ENCODE peak calls at places on chromosomes 2 and 18, in four cellular contexts. A, J, L and X are unnamed samples. For H3K9me3, the result is how much of the 10 kb centered on the place peaks cover.

GRCh38 chr2:240933966-240934700 is 28.0 kb downstream of the CROCC2 start:
- DNase-seq in A (peak), J (no peak), L (no peak), X (no peak)

GRCh38 chr2:98842136-98842535 is 93.9 kb downstream of the CRACDL start:
- DNase-seq in A (no peak), J (no peak), L (no peak), X (no peak)

GRCh38 chr2:8501061-8501460 is 180.8 kb upstream of the ID2 start:
- DNase-seq in A (no peak), J (no peak), L (no peak), X (no peak)

GRCh38 chr2:74915743-74916142 is 42.7 kb upstream of the POLE4 start:
- DNase-seq in A (no peak), J (peak), L (no peak), X (no peak)

GRCh38 chr18:59516356-59517155 is 157.5 kb upstream of the LMAN1 start:
- DNase-seq in A (no peak), J (peak), L (no peak), X (peak)

GRCh38 chr2:37005118-37005868 is 39.0 kb upstream of the STRN start:
- DNase-seq in A (no peak), J (peak), L (no peak), X (no peak)

GRCh38 chr18:44765451-44765850 is 84.8 kb downstream of the SETBP1 start:
- DNase-seq in A (no peak), J (no peak), L (no peak), X (no peak)

GRCh38 chr18:77341527-77341926 is 91.9 kb downstream of the GALR1 start:
- DNase-seq in A (no peak), J (no peak), L (no peak), X (no peak)

GRCh38 chr2:65228249-65228750 is 669 bp downstream of the ACTR2 start:
- DNase-seq in A (no peak), J (peak), L (no peak), X (no peak)

GRCh38 chr2:202373490-202373889 is 2.6 kb upstream of the BMPR2 start:
- DNase-seq in A (no peak), J (peak), L (no peak), X (no peak)

GRCh38 chr2:167294031-167294774 is 405.9 kb downstream of the XIRP2 start:
- DNase-seq in A (no peak), J (peak), L (peak), X (peak)

GRCh38 chr2:2012505-2012904 is 268.2 kb upstream of the PXDN start:
- DNase-seq in A (no peak), J (no peak), L (no peak), X (no peak)

GRCh38 chr2:127611076-127611925 is 34.7 kb upstream of the GPR17 start:
- DNase-seq in A (peak), J (no peak), L (no peak), X (no peak)

GRCh38 chr2:176555112-176555511 is 285.9 kb downstream of the MTX2 start:
- DNase-seq in A (no peak), J (no peak), L (no peak), X (no peak)

DNA sequence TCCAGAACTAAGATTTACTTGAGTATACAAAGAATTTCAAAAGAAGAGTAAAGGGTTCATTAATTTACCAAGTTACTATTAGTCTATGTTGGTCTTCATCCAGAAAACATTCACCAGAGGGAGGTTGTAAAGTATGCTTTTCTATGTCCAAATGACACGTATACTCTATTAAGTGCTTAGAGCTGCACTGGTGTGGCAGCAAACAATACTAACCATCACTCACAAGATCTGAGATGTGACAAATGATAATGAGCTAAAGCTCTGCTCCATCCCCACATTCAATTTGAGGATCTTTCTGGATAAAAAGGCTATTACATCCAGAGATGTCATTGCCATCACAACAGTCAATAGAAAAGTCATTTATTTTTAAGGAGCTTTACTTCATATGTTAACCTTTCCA is 926.5 kb upstream of the KLHL29 start:
- DNase-seq in A (no peak), J (no peak), L (no peak), X (no peak)
- H3K9me3 ChIP-seq in A (under half), J (under half), L (under half), X (under half)

DNA sequence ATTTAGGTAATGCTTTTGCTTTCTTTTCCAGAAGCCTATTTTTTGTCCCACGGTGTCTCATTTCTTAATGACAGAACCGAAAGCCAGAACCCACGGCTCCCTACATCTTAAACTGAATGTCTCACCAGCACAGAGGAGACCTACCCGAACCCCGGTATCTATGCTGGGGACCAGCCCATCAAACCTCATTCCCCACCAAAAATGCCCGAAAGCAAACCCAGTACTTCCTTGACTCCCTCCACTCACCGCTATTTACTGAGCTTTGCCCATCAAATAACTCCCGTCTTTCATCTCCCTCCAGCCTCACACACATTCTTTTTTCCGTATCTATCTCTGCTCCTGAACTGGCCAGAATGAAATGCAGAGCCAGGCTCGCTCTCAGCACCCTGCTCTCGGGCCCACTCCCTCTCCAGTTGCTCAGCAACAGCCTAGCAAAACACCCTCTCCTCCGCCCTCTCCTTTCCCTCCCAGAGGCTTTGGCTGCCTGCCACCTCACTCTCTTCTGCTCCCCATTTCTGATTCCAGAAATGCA is 4.1 kb downstream of the IGFBP5 start:
- DNase-seq in A (peak), J (peak), L (peak), X (no peak)
- H3K4me3 ChIP-seq in A (peak), J (peak), L (peak), X (no peak)

DNA sequence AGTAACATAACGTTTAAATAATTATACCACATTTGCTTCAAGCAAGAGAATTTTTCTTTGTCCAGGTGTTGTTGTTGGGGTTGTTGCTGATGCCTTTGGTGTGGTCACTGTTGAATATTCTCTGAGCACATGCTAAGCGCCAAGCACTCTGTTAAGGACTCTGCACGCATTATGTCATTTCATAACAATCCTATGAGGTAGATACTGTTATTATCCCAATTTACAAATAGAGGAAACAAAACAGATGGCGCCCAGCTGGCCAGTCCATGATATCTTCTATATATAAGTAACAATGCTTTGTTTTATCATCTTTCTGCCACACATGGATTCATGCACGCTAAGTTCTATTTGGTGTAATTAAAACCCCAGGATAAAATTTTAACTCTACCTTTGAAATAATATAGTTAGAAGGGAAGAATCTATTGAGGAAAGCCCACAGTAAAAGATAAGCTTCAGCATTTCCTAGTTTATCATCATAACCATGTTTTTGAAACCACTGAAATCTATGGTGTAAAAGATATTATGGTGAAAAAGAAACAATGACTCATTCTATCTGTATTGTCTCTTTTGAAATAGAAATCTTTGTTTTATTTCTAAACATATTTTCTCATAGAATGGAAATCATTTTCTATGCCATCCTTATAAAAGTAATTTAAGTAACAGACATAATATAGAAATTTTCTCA is 199.7 kb downstream of the PID1 start:
- DNase-seq in A (no peak), J (no peak), L (no peak), X (no peak)
- H3K9me3 ChIP-seq in A (under half), J (under half), L (under half), X (under half)

GRCh38 chr2:173651891-173652290 is 297.2 kb downstream of the CDCA7 start:
- DNase-seq in A (no peak), J (no peak), L (no peak), X (no peak)
- H3K4me3 ChIP-seq in A (no peak), J (no peak), L (no peak), X (no peak)